ENCODE peak calls at places on chromosomes 1 and 21, in nine cellular contexts. L is stomach, P is OCI-LY7, C is left lung, S is aorta, O is H1, D is upper lobe of left lung, Z is Peyer's patch, B is esophagus muscularis mucosa. N is an unnamed sample. For H3K4me1, the result is how much of the 10 kb centered on the place peaks cover.

GRCh38 chr1:172932981-172933380 is 117.8 kb downstream of the TNFSF18 start:
- DNase-seq in L (no peak), P (no peak), C (no peak), S (no peak), O (no peak), D (no peak), Z (no peak), B (no peak), N (no peak)

GRCh38 chr1:183977717-183978116 is 59.8 kb downstream of the COLGALT2 start:
- DNase-seq in L (no peak), P (no peak), C (no peak), S (no peak), O (no peak), D (no peak), Z (no peak), B (no peak), N (no peak)

GRCh38 chr21:32093758-32094463 is 184.9 kb downstream of the MIS18A start:
- DNase-seq in L (no peak), P (no peak), C (no peak), S (no peak), O (no peak), D (peak), Z (no peak), B (no peak), N (no peak)

GRCh38 chr1:245874942-245875580 is 632.0 kb downstream of the SMYD3 start:
- DNase-seq in L (peak), P (no peak), C (peak), S (no peak), O (no peak), D (peak), Z (peak), B (no peak), N (no peak)

GRCh38 chr1:113859478-113860175 is 11.9 kb downstream of the PTPN22 start:
- DNase-seq in L (no peak), P (peak), C (no peak), S (no peak), O (no peak), D (no peak), Z (no peak), B (no peak), N (peak)

GRCh38 chr21:38487906-38488639 is 10.2 kb downstream of the ERG start:
- DNase-seq in L (no peak), P (no peak), C (no peak), S (no peak), O (no peak), D (no peak), Z (no peak), B (no peak), N (no peak)

GRCh38 chr1:19042675-19043578 is 86.5 kb upstream of the IFFO2 start:
- DNase-seq in L (no peak), P (no peak), C (no peak), S (peak), O (no peak), D (no peak), Z (no peak), B (no peak), N (no peak)

GRCh38 chr1:152110860-152111514 is 4.3 kb downstream of the TCHH start:
- DNase-seq in L (no peak), P (no peak), C (peak), S (no peak), O (peak), D (peak), Z (no peak), B (no peak), N (peak)

GRCh38 chr1:155064109-155064812 is 721 bp downstream of the EFNA4 start:
- DNase-seq in L (no peak), P (peak), C (no peak), S (no peak), O (no peak), D (no peak), Z (no peak), B (no peak), N (no peak)

GRCh38 chr1:1920608-1921458 is 1.8 kb upstream of the TMEM52 start:
- DNase-seq in L (no peak), P (no peak), C (no peak), S (peak), O (no peak), D (peak), Z (no peak), B (no peak), N (no peak)

GRCh38 chr1:234497589-234497988 is 18.6 kb upstream of the TARBP1 start:
- DNase-seq in L (no peak), P (no peak), C (no peak), S (no peak), O (no peak), D (no peak), Z (no peak), B (no peak), N (no peak)

GRCh38 chr1:115710859-115711624 is 57.5 kb downstream of the CASQ2 start:
- DNase-seq in L (peak), P (no peak), C (no peak), S (no peak), O (no peak), D (no peak), Z (no peak), B (no peak), N (no peak)

GRCh38 chr1:235246022-235246948 is 81.7 kb downstream of the ARID4B start:
- DNase-seq in L (no peak), P (no peak), C (no peak), S (no peak), O (no peak), D (no peak), Z (no peak), B (no peak), N (no peak)

GRCh38 chr1:154567386-154568164 is at the start of gene CHRNB2:
- DNase-seq in L (peak), P (peak), C (peak), S (peak), O (peak), D (peak), Z (peak), B (no peak), N (peak)

GRCh38 chr1:7847599-7847998 is 5.3 kb downstream of the UTS2 start:
- DNase-seq in L (no peak), P (no peak), C (no peak), S (no peak), O (no peak), D (no peak), Z (no peak), B (no peak), N (no peak)

GRCh38 chr1:18352640-18353245 is 128.0 kb upstream of the KLHDC7A start:
- DNase-seq in L (no peak), P (no peak), C (no peak), S (no peak), O (no peak), D (peak), Z (no peak), B (no peak), N (no peak)

GRCh38 chr1:237701534-237701933 is 189.2 kb downstream of the ZP4 start:
- DNase-seq in L (no peak), P (no peak), C (no peak), S (no peak), O (no peak), D (no peak), Z (no peak), B (no peak), N (no peak)

GRCh38 chr1:159879977-159880376 is 17.5 kb upstream of the VSIG8 start:
- DNase-seq in L (no peak), P (no peak), C (no peak), S (no peak), O (no peak), D (no peak), Z (no peak), B (no peak), N (no peak)

GRCh38 chr1:1777510-1777909 is 760 bp downstream of the NADK start:
- DNase-seq in L (no peak), P (peak), C (no peak), S (no peak), O (no peak), D (no peak), Z (no peak), B (no peak), N (no peak)

GRCh38 chr1:198636391-198636790 is 2.4 kb upstream of the PTPRC start:
- DNase-seq in L (no peak), P (no peak), C (no peak), S (no peak), O (no peak), D (no peak), Z (peak), B (no peak), N (peak)

GRCh38 chr1:227739636-227740035 is 4.4 kb downstream of the SNAP47 start:
- DNase-seq in L (no peak), P (no peak), C (no peak), S (no peak), O (no peak), D (no peak), Z (no peak), B (no peak), N (no peak)

GRCh38 chr21:46126321-46127238 is 28.7 kb downstream of the COL6A2 start:
- DNase-seq in L (no peak), P (no peak), C (peak), S (peak), O (peak), D (peak), Z (no peak), B (no peak), N (no peak)

GRCh38 chr1:172698224-172698623 is 39.3 kb downstream of the FASLG start:
- DNase-seq in L (no peak), P (no peak), C (no peak), S (no peak), O (no peak), D (no peak), Z (no peak), B (no peak), N (no peak)

GRCh38 chr1:3457910-3458621 is 3.6 kb downstream of the ARHGEF16 start:
- DNase-seq in L (peak), P (no peak), C (no peak), S (no peak), O (no peak), D (peak), Z (no peak), B (no peak), N (no peak)

GRCh38 chr1:35857830-35858229 is 25.2 kb upstream of the AGO1 start:
- DNase-seq in L (no peak), P (peak), C (no peak), S (no peak), O (no peak), D (no peak), Z (no peak), B (no peak), N (no peak)

GRCh38 chr21:41403966-41404365 is 22.1 kb upstream of the MX1 start:
- DNase-seq in L (no peak), P (no peak), C (no peak), S (peak), O (no peak), D (peak), Z (no peak), B (no peak), N (no peak)

GRCh38 chr1:18340158-18340764 is 140.5 kb upstream of the KLHDC7A start:
- DNase-seq in L (no peak), P (no peak), C (no peak), S (no peak), O (no peak), D (no peak), Z (no peak), B (no peak), N (no peak)

DNA sequence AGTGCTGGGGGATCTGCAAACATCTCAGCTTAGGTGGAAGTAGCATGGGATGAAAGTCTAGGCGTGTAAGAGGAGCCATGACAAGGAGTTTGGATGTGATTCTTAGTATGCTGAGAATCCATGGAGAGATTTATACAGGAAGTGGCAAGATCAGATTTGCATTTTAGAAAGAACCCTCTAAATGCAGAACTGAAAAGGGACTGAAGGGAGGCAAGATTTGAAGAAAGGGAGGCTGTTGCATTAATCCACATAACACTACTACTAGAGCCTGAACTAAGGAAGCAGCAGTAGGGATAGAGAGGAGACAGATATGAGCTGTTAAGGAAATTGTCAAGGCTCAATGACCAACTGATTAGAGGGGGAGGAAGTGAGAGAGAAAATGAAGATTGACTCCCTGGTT is 9.8 kb downstream of the C1orf74 start:
- DNase-seq in L (no peak), P (peak), C (no peak), S (no peak), O (no peak), D (no peak), Z (no peak), B (no peak), N (no peak)
- H3K27ac ChIP-seq in L (no peak), P (peak), C (no peak), S (no peak), O (no peak), D (no peak), Z (no peak), B (no peak), N (peak)

DNA sequence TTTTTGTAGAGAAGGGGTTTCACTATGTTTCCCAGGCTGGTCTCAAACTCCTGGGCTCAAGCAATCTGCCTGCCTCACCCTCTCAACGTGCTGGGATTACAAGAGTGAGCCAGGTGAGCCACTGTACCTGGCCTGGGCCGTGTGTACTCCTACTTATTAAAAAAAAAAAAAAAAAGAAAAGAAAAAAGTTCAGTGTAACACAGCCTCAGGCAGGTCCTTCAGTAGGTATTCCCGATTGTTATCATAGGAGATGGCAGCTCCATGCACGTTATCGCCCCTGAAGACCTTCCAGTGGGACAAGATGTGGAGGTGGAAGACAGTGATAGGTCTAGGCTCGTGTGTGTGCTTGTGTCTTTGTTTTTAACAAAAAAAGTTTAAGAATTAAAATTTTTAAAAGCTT is 3.3 kb downstream of the ECHDC2 start:
- DNase-seq in L (no peak), P (no peak), C (no peak), S (no peak), O (no peak), D (no peak), Z (no peak), B (no peak), N (no peak)
- H3K4me1 ChIP-seq in L (half or more), P (under half), C (under half), S (under half), O (under half), D (under half), Z (under half), B (under half), N (under half)

GRCh38 chr1:20814472-20814871 is 27.4 kb upstream of the HP1BP3 start:
- DNase-seq in L (no peak), P (no peak), C (no peak), S (no peak), O (no peak), D (no peak), Z (no peak), B (no peak), N (no peak)
- H3K4me3 ChIP-seq in L (no peak), P (no peak), C (no peak), S (no peak), O (no peak), D (no peak), Z (no peak), B (no peak), N (no peak)

GRCh38 chr21:17781524-17781923 is 37.6 kb downstream of the C21orf91 start:
- DNase-seq in L (no peak), P (no peak), C (no peak), S (no peak), O (no peak), D (no peak), Z (no peak), B (no peak), N (no peak)
- H3K27ac ChIP-seq in L (no peak), P (no peak), C (peak), S (no peak), O (no peak), D (no peak), Z (no peak), B (no peak), N (peak)

DNA sequence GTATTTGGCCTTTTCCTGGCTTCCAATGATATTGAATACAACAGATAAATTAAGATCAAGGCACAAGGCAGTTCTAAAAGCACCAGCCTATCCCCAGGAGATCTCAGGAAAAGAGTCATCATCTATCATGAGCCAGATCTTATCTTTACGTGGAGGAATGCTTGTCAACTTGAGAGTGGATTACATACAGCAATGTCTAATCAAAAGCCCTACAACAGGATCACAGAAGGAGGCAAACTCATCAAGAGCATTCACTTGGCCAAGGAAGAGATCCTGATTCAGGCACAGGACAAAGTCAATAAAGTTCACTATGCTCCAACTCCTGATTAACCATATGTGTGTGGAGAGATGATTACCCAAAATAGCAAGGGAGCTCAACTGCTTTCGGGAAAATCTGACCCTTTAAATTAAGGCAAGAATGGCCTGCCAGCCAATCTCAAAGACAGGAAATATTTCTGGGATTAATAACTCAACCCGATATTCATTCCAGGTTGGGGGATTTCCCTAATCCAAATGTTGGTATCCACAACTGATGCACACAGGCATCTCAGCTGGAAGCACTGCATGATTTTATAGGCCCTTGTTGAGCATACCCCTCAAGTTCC is 33.8 kb downstream of the TBX15 start:
- DNase-seq in L (no peak), P (no peak), C (no peak), S (no peak), O (no peak), D (no peak), Z (no peak), B (no peak), N (no peak)
- H3K4me1 ChIP-seq in L (under half), P (under half), C (under half), S (under half), O (under half), D (under half), Z (under half), B (under half), N (under half)

GRCh38 chr21:42923553-42924432 is 1.6 kb downstream of the ERVH48-1 start:
- DNase-seq in L (peak), P (peak), C (peak), S (no peak), O (peak), D (no peak), Z (peak), B (peak), N (peak)

GRCh38 chr21:42925114-42925907 is at the start of gene ERVH48-1:
- DNase-seq in L (no peak), P (peak), C (peak), S (peak), O (no peak), D (no peak), Z (no peak), B (no peak), N (peak)

GRCh38 chr21:42922918-42923317 is 2.5 kb downstream of the ERVH48-1 start:
- DNase-seq in L (no peak), P (no peak), C (no peak), S (no peak), O (no peak), D (peak), Z (no peak), B (no peak), N (no peak)

GRCh38 chr21:42921912-42922311 is 3.5 kb downstream of the ERVH48-1 start:
- DNase-seq in L (no peak), P (no peak), C (no peak), S (no peak), O (no peak), D (no peak), Z (no peak), B (no peak), N (no peak)

DNA sequence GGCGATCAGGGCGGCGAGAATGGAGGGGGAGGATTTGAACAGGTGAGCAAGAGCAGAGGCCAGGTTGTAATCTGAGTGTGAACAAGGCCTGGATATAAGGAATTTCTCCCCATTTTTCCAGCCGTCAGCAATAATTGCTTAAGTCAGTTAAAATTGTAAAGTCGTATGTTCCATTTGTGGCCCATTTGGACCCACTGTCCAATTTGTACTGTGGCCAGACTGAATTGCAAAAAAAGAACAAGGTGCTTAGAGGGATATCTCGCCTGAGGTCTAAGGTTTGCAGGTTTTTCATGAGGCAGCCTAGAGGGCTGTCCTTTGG is 1.0 kb downstream of the ERVH48-1 start:
- DNase-seq in L (no peak), P (no peak), C (no peak), S (no peak), O (no peak), D (no peak), Z (no peak), B (no peak), N (no peak)
- H3K4me3 ChIP-seq in L (no peak), P (peak), C (no peak), S (no peak), O (peak), D (no peak), Z (no peak), B (no peak), N (no peak)

DNA sequence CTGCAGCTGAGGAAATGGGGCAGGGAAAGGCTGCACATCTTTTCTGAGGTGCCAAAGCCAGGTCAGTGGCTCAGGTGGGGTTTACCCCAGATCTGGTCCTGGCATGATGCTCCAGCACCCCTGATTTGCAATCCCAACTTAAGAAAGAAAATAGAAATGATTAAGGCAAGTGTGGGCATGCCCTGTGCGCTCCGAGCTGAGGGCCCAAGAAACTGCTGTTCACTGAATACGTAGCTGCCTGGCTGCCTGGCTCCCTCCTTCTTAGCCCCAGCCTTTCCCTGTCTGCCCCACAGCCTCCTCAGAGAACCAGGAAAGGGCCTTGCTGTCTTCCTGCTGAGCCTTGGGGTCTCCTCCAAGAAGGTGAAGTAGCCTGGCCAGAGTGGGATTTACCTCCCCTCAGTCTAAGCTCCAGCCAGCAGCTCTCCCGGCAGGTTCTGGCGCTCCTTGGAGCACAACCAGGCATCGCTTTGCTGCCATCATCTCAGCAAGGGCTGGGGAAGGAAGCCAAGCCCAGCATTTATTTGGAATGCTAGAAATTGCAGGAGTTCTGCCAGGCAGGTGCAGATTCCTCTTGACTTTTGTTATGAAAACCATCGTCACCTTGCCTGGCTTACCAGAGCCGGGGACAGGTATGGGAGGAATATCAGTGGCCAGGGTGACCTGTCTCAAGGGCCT is 51.3 kb upstream of the SELENON start:
- DNase-seq in L (peak), P (no peak), C (no peak), S (no peak), O (no peak), D (no peak), Z (no peak), B (no peak), N (no peak)
- H3K27ac ChIP-seq in L (no peak), P (no peak), C (no peak), S (no peak), O (peak), D (no peak), Z (no peak), B (peak), N (no peak)

DNA sequence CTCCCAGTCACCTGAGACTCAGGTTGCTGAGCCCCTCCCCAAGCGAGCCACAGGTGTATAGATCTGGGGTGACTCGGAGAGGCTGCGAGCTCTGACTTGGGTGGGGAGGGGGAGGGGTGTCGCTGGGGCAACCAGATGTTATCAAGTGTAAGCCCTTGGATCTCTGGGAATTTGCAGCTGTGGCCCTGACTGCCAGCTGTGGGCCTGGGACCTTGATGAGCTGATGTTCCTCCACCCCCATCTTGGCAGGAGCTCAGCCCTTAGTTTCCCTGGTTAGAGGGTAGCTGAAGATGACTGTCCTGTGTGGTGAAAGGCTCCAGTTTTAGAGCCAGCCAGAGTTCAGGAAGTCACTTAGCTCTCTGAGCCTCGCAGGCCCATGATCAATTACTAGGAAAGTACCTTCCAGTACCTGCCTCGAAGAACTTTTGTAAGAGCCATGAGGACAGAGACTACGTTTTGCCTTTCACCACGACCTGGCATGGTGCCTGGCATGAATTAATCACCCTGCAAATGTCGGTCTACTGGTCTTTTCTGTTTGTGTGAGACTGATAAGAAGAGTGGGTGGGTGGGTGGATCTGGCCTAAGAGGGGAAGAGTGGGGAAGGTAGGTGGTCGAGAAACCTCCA is 55.8 kb downstream of the YARS1 start:
- DNase-seq in L (peak), P (no peak), C (peak), S (no peak), O (peak), D (no peak), Z (no peak), B (no peak), N (no peak)
- H3K4me1 ChIP-seq in L (half or more), P (under half), C (under half), S (under half), O (under half), D (half or more), Z (under half), B (half or more), N (under half)